ENCODE peak calls at places on chromosomes 3 and 15, in nine cellular contexts. A, X, C, L, U, W, V, G and I are unnamed samples.

GRCh38 chr3:170745211-170745718 is 124.7 kb downstream of the RPL22L1 start:
- DNase-seq in A (peak), X (no peak), C (no peak), L (peak), U (no peak), W (no peak), V (peak), G (peak), I (no peak)

GRCh38 chr15:23422099-23422945 is 24.7 kb downstream of the GOLGA6L2 start:
- DNase-seq in A (no peak), X (no peak), C (no peak), L (peak), U (no peak), W (no peak), V (no peak), G (peak), I (no peak)

GRCh38 chr3:142027295-142027694 is 122.0 kb downstream of the TFDP2 start:
- DNase-seq in A (no peak), X (no peak), C (no peak), L (no peak), U (no peak), W (no peak), V (no peak), G (no peak), I (no peak)

GRCh38 chr3:194073926-194074325 is 62.0 kb upstream of the HES1 start:
- DNase-seq in A (no peak), X (no peak), C (no peak), L (no peak), U (no peak), W (no peak), V (no peak), G (no peak), I (no peak)

GRCh38 chr15:99174567-99174966 is 69.7 kb downstream of the SYNM start:
- DNase-seq in A (no peak), X (no peak), C (no peak), L (no peak), U (no peak), W (no peak), V (no peak), G (no peak), I (no peak)

GRCh38 chr3:112689385-112689784 is 48.4 kb upstream of the CCDC80 start:
- DNase-seq in A (no peak), X (no peak), C (no peak), L (no peak), U (no peak), W (no peak), V (no peak), G (no peak), I (no peak)

GRCh38 chr3:4981160-4981687 is 2.0 kb downstream of the BHLHE40 start:
- DNase-seq in A (peak), X (no peak), C (no peak), L (peak), U (no peak), W (no peak), V (no peak), G (peak), I (no peak)

GRCh38 chr3:121431717-121432517 is 113.9 kb downstream of the POLQ start:
- DNase-seq in A (no peak), X (no peak), C (no peak), L (peak), U (peak), W (no peak), V (peak), G (peak), I (no peak)

GRCh38 chr3:78969483-78969882 is 798.3 kb downstream of the ROBO1 start:
- DNase-seq in A (no peak), X (no peak), C (no peak), L (no peak), U (no peak), W (no peak), V (no peak), G (peak), I (no peak)

GRCh38 chr3:38112378-38112761 is 24.6 kb downstream of the ACAA1 start:
- DNase-seq in A (no peak), X (no peak), C (no peak), L (no peak), U (no peak), W (no peak), V (no peak), G (no peak), I (no peak)

GRCh38 chr3:149273096-149273751 is 51.6 kb upstream of the CP start:
- DNase-seq in A (peak), X (peak), C (peak), L (peak), U (peak), W (peak), V (peak), G (peak), I (peak)

GRCh38 chr15:80689716-80690115 is 5.4 kb upstream of the ABHD17C start:
- DNase-seq in A (no peak), X (no peak), C (no peak), L (no peak), U (no peak), W (no peak), V (no peak), G (peak), I (no peak)

GRCh38 chr3:65833761-65834505 is 204.8 kb downstream of the MAGI1 start:
- DNase-seq in A (peak), X (no peak), C (no peak), L (peak), U (no peak), W (no peak), V (no peak), G (peak), I (no peak)

GRCh38 chr3:120438971-120439370 is 11.8 kb downstream of the FSTL1 start:
- DNase-seq in A (no peak), X (no peak), C (no peak), L (peak), U (no peak), W (peak), V (no peak), G (peak), I (no peak)

GRCh38 chr15:36614016-36614415 is 34.6 kb downstream of the CDIN1 start:
- DNase-seq in A (no peak), X (no peak), C (no peak), L (no peak), U (no peak), W (no peak), V (no peak), G (no peak), I (no peak)

GRCh38 chr3:54641226-54642014 is 286.4 kb downstream of the LRTM1 start:
- DNase-seq in A (no peak), X (no peak), C (peak), L (no peak), U (no peak), W (no peak), V (no peak), G (no peak), I (no peak)

GRCh38 chr3:137471553-137472204 is 292.4 kb upstream of the SOX14 start:
- DNase-seq in A (no peak), X (no peak), C (no peak), L (no peak), U (no peak), W (no peak), V (no peak), G (no peak), I (no peak)

GRCh38 chr15:38299216-38299615 is 46.6 kb downstream of the SPRED1 start:
- DNase-seq in A (no peak), X (no peak), C (no peak), L (no peak), U (no peak), W (no peak), V (no peak), G (peak), I (no peak)